ENCODE peak calls at places on chromosomes 16 and 17, in four cellular contexts. E, J, G and U are unnamed samples.

GRCh38 chr17:74961657-74962360 is 10.8 kb downstream of the HID1 start:
- DNase-seq in G (peak; percentile 92), J (peak; percentile 93), E (peak; percentile 91), U (peak; percentile 79)

GRCh38 chr16:30005341-30006094 is 5.3 kb downstream of the DOC2A start:
- DNase-seq in G (peak; percentile 66), J (peak; percentile 39), E (no peak), U (no peak)

GRCh38 chr16:48538746-48539484 is 71.1 kb downstream of the N4BP1 start:
- DNase-seq in G (no peak), E (no peak), J (no peak), U (no peak)

GRCh38 chr17:75839942-75840778 is 4.0 kb downstream of the UNC13D start:
- DNase-seq in J (no peak), G (no peak), E (no peak), U (no peak)

GRCh38 chr16:54140057-54140787 is 146.4 kb downstream of the IRX3 start:
- DNase-seq in J (no peak), G (peak; percentile 31), E (no peak), U (no peak)

GRCh38 chr16:48720266-48720665 is 110.3 kb upstream of the N4BP1 start:
- DNase-seq in G (peak; percentile 3), E (no peak), J (no peak), U (peak; percentile 3)

GRCh38 chr16:17211797-17212196 is 259.0 kb downstream of the XYLT1 start:
- DNase-seq in E (no peak), J (no peak), G (peak; percentile 40), U (no peak)

GRCh38 chr17:44997733-44998520 is 29.8 kb upstream of the C1QL1 start:
- DNase-seq in J (no peak), E (no peak), G (no peak), U (no peak)

GRCh38 chr17:41773190-41773588 is 13.3 kb downstream of the JUP start:
- DNase-seq in J (peak; percentile 58), E (no peak), G (peak; percentile 91), U (peak; percentile 71)